ENCODE peak calls at places on chromosomes 1 and 21, in six cellular contexts. V, Z, X, F, T and M are unnamed samples.

GRCh38 chr1:6521502-6521901 is 30.0 kb upstream of the PLEKHG5 start:
- DNase-seq in V (no peak), Z (no peak), X (no peak), F (no peak), T (no peak), M (no peak)

GRCh38 chr1:110083453-110084225 is 13.2 kb upstream of the ALX3 start:
- DNase-seq in V (peak), Z (no peak), X (no peak), F (no peak), T (peak), M (no peak)

GRCh38 chr21:35168702-35169101 is 119.6 kb upstream of the RUNX1 start:
- DNase-seq in V (no peak), Z (peak), X (no peak), F (no peak), T (peak), M (no peak)

GRCh38 chr1:235883261-235883927 is 16.7 kb upstream of the LYST start:
- DNase-seq in V (peak), Z (no peak), X (peak), F (peak), T (no peak), M (peak)

GRCh38 chr1:229717774-229718173 is 91.7 kb downstream of the URB2 start:
- DNase-seq in V (no peak), Z (no peak), X (no peak), F (no peak), T (no peak), M (no peak)

GRCh38 chr1:109446236-109446635 is 20.0 kb upstream of the PSMA5 start:
- DNase-seq in V (no peak), Z (no peak), X (no peak), F (no peak), T (no peak), M (no peak)

GRCh38 chr1:177569476-177569875 is 398.7 kb downstream of the BRINP2 start:
- DNase-seq in V (no peak), Z (no peak), X (no peak), F (no peak), T (no peak), M (no peak)

GRCh38 chr1:15765495-15766194 is 7.0 kb downstream of the FBLIM1 start:
- DNase-seq in V (no peak), Z (no peak), X (no peak), F (no peak), T (no peak), M (no peak)

GRCh38 chr1:85068846-85069245 is 20.5 kb upstream of the MCOLN3 start:
- DNase-seq in V (no peak), Z (no peak), X (no peak), F (no peak), T (no peak), M (no peak)

GRCh38 chr1:178609015-178609414 is 96.1 kb downstream of the TEX35 start:
- DNase-seq in V (no peak), Z (no peak), X (no peak), F (no peak), T (no peak), M (peak)

GRCh38 chr1:1001631-1002300 is 1.9 kb upstream of the HES4 start:
- DNase-seq in V (peak), Z (peak), X (no peak), F (peak), T (peak), M (peak)

GRCh38 chr1:229642376-229642775 is 16.3 kb downstream of the URB2 start:
- DNase-seq in V (no peak), Z (no peak), X (no peak), F (no peak), T (no peak), M (no peak)